ENCODE peak calls at places on chromosomes 7 and 10, in six cellular contexts. D is GM12878, K is GM12892, F is transverse colon, Z is H1, R is stomach. T is an unnamed sample.

GRCh38 chr10:4254101-4254994 is 469.3 kb upstream of the KLF6 start:
- DNase-seq in D (no peak), K (no peak), F (no peak), Z (no peak), R (no peak), T (no peak)

GRCh38 chr10:77548157-77548556 is 89.5 kb downstream of the KCNMA1 start:
- DNase-seq in D (no peak), K (no peak), F (peak), Z (no peak), R (no peak), T (no peak)

GRCh38 chr7:1856161-1856965 is 186.3 kb downstream of the ELFN1 start:
- DNase-seq in D (no peak), K (no peak), F (no peak), Z (no peak), R (no peak), T (no peak)

GRCh38 chr7:148941598-148942280 is 57.6 kb upstream of the EZH2 start:
- DNase-seq in D (no peak), K (no peak), F (peak), Z (peak), R (peak), T (peak)

GRCh38 chr7:111499027-111499426 is 63.3 kb downstream of the IMMP2L start:
- DNase-seq in D (no peak), K (no peak), F (no peak), Z (no peak), R (no peak), T (no peak)

GRCh38 chr7:79880312-79880711 is 254.3 kb upstream of the GNAI1 start:
- DNase-seq in D (no peak), K (no peak), F (no peak), Z (no peak), R (no peak), T (no peak)

GRCh38 chr7:30080818-30081217 is 52.6 kb downstream of the PLEKHA8 start:
- DNase-seq in D (no peak), K (no peak), F (no peak), Z (no peak), R (no peak), T (no peak)

GRCh38 chr7:92135100-92135429 is 788 bp upstream of the CYP51A1 start:
- DNase-seq in D (no peak), K (peak), F (peak), Z (no peak), R (peak), T (no peak)

GRCh38 chr7:18087031-18087686 is 59.5 kb upstream of the PRPS1L1 start:
- DNase-seq in D (no peak), K (no peak), F (no peak), Z (peak), R (no peak), T (no peak)

GRCh38 chr7:123747620-123748141 is 1.1 kb downstream of the WASL start:
- DNase-seq in D (no peak), K (no peak), F (peak), Z (peak), R (peak), T (peak)

GRCh38 chr7:100429637-100430449 is at the start of gene MEPCE:
- DNase-seq in D (peak), K (peak), F (peak), Z (peak), R (peak), T (peak)
- TF ChIP-seq POLR2AphosphoS5 in D (peak), K (no peak), F (peak), Z (peak), R (no peak), T (no peak)

DNA sequence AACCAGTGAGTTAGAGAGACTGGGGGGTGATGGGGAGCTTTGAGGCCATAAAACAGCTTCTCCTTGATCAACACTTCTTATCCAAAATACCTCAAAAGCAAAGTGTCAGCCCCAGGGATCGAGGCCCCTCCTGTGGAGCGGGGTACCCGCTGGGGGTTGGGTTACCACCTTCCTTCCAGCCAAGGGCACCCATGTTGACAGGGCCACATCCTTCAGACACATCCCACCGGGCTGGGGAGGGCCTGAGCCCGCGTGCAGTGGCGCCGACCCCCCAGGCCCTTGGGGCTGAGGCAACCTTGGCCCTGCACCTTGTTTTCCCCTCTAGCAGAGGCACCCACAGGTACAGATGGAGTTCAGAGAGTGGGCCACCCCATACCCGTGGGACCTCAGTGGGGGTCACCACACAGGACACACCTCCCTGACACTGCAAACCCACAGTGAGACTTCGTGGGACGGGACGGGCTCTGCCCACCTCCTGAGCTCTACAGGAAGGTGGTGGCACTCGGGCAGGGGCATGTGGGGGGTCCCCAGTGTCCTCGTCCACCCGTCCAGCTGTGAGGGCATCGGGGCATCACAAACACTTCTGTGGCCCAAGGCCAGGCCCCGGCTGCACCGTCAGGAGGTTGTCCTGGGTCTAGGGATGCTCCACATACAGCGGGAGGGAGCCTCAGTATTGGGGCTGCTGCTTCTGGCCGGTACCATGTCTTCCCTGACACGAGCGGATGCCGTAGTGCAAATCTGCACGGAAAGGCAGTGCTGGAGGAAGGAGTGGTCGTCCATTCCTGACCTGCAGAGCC is 10.7 kb downstream of the DPYSL4 start:
- DNase-seq in D (no peak), K (no peak), F (no peak), Z (no peak), R (no peak), T (no peak)
- TF ChIP-seq POLR2A in D (no peak), K (no peak), F (no peak), Z (no peak), R (no peak), T (no peak)

GRCh38 chr7:43723002-43723331 is 6.4 kb downstream of the COA1 start:
- DNase-seq in D (no peak), K (no peak), F (no peak), Z (no peak), R (no peak), T (no peak)

GRCh38 chr7:43725251-43725650 is 4.1 kb downstream of the COA1 start:
- DNase-seq in D (no peak), K (no peak), F (no peak), Z (no peak), R (no peak), T (no peak)

GRCh38 chr7:43716598-43716997 is 12.7 kb downstream of the COA1 start:
- DNase-seq in D (no peak), K (no peak), F (no peak), Z (no peak), R (no peak), T (no peak)

GRCh38 chr7:43726466-43726865 is 2.9 kb downstream of the COA1 start:
- DNase-seq in D (no peak), K (no peak), F (no peak), Z (no peak), R (no peak), T (no peak)

GRCh38 chr7:43721193-43721806 is 8.0 kb downstream of the COA1 start:
- DNase-seq in D (no peak), K (no peak), F (no peak), Z (no peak), R (no peak), T (no peak)
- TF ChIP-seq POLR2AphosphoS5 in D (no peak), K (no peak), F (no peak), Z (no peak), R (no peak), T (no peak)

GRCh38 chr10:82683989-82684388 is 809.0 kb downstream of the NRG3 start:
- DNase-seq in D (no peak), K (no peak), F (no peak), Z (no peak), R (no peak), T (no peak)
- TF ChIP-seq POLR2A in D (no peak), K (no peak), F (no peak), Z (no peak), R (no peak), T (no peak)

DNA sequence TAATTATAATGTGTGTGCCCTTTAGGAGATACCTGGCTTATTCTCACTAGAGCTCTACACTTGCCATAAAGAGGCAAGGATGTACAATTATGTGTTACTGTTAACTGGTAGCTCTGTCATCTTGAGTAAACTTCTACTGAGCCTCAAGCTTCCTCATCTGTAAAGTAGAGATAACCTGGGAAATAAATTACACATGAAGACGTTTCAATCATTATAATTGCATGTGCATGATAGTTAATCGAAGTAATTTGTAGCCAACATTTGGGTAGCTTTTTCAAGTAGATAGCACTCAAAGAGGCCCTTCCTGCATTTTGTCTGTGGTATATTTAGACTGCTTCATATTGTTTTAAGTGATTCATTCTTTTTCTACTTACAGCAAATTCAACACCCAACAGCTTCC is 2.4 kb downstream of the CCT6A start:
- DNase-seq in D (no peak), K (no peak), F (no peak), Z (no peak), R (no peak), T (no peak)
- TF ChIP-seq POLR2AphosphoS5 in D (no peak), K (no peak), F (no peak), Z (no peak), R (no peak), T (no peak)

GRCh38 chr10:118754556-118755423 is at the start of gene CACUL1:
- DNase-seq in D (peak), K (peak), F (peak), Z (peak), R (peak), T (peak)
- TF ChIP-seq POLR2A in D (peak), K (peak), F (peak), Z (peak), R (no peak), T (peak)

GRCh38 chr10:128469515-128469914 is 343.3 kb upstream of the MKI67 start:
- DNase-seq in D (no peak), K (no peak), F (no peak), Z (no peak), R (no peak), T (no peak)

GRCh38 chr10:128468462-128468861 is 342.2 kb upstream of the MKI67 start:
- DNase-seq in D (no peak), K (no peak), F (no peak), Z (no peak), R (no peak), T (no peak)

GRCh38 chr10:128471151-128471550 is 344.9 kb upstream of the MKI67 start:
- DNase-seq in D (no peak), K (no peak), F (no peak), Z (no peak), R (no peak), T (no peak)

GRCh38 chr10:128472196-128472595 is 346.0 kb upstream of the MKI67 start:
- DNase-seq in D (no peak), K (no peak), F (no peak), Z (no peak), R (no peak), T (no peak)

DNA sequence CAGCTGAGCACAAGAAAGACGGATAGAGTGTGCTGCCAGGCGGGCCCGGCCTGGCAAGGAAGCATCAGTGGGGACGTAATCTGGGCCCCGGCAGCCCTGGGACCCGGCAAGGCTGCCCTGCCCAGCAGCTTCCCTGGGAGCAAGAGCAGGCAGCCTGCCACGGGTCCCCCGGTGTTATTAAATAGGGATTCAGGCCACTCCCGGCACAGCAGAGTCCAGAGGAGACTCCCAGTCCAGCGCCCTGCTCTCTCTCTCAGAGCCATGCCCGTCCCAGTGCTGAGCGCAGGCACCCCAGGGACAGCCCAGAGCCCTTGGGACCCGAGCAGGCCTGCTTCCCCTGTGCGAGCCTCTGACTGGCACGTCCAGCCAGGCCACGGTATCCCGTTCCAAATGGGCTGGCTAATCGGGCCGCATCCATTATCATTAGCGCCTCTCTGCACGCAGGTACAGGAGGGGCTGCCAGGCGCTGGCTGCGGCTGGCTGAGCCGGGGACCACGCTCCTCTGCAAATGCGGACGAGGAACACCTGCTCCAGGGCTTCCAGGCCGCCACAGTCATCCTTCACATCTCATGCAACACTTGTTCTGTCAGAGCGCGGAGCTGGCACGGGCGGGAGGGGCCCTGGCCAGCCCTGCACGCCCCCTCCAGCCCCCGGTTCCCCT is 344.2 kb upstream of the MKI67 start:
- DNase-seq in D (no peak), K (no peak), F (no peak), Z (no peak), R (no peak), T (no peak)
- TF ChIP-seq POLR2AphosphoS5 in D (no peak), K (no peak), F (no peak), Z (no peak), R (no peak), T (no peak)

GRCh38 chr7:78019457-78020130 is 221.0 kb downstream of the PHTF2 start:
- DNase-seq in D (no peak), K (peak), F (peak), Z (peak), R (peak), T (peak)

GRCh38 chr7:78018541-78019456 is 220.2 kb downstream of the PHTF2 start:
- DNase-seq in D (no peak), K (no peak), F (peak), Z (peak), R (no peak), T (no peak)

GRCh38 chr7:78020874-78021249 is 222.3 kb downstream of the PHTF2 start:
- DNase-seq in D (no peak), K (no peak), F (no peak), Z (no peak), R (no peak), T (no peak)

GRCh38 chr7:78022165-78022564 is 223.6 kb downstream of the PHTF2 start:
- DNase-seq in D (no peak), K (no peak), F (no peak), Z (no peak), R (no peak), T (no peak)

DNA sequence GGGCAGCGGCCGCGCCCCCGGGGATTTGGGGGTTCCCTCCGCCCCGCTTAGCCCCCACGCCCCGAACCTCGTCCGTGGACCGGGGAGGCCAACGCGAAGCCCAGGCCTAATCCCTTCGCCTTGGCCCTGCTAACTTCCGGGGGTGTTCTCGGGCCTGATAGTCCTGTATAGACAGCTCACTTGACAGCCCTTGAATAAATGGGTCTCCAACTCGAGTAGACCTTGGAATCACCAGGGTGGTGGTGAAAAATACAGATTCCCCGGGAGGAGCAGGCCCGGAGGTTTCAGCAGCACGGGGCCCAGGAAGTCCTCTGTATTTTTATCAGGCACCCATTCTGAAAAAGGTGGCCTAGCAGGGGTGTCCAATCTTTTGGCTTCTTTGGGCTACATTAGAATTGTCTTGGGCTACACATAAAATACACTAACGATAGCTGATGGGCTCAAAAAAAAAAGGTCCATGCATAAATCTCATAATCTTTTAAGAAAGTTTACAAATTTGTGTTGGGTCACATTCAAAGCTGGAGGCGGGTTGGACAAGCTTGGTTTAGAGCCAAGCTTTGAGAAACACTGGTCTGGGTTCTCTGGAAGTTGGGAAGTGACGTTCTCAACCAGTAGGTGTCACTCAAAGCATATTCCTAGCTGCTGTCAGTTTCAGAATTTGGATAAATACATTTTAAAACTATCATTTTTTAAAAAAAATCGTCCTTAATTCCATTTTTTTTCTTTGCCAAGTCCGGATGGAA is 221.7 kb downstream of the PHTF2 start:
- DNase-seq in D (peak), K (no peak), F (peak), Z (peak), R (peak), T (peak)
- TF ChIP-seq POLR2A in D (no peak), K (no peak), F (no peak), Z (no peak), R (no peak), T (no peak)

T was measured in breast epithelium.